ENCODE peak calls at places on chromosomes 16 and 17, in five cellular contexts. F is WTC11; U is CD4-positive, alpha-beta T cell; H is mesendoderm; D is GM03348. O is an unnamed sample.

GRCh38 chr16:89909777-89910716 is 8.6 kb upstream of the MC1R start:
- DNase-seq in F (peak; percentile 84), U (peak; percentile 67), H (peak; percentile 81), D (peak; percentile 91), O (peak; percentile 93)

GRCh38 chr16:31367875-31368274 is 12.9 kb downstream of the ITGAX start:
- DNase-seq in F (no peak), U (no peak), H (no peak), D (no peak), O (no peak)

GRCh38 chr16:12113581-12114375 is 137.2 kb downstream of the SNX29 start:
- DNase-seq in F (no peak), U (no peak), H (no peak), D (peak; percentile 79), O (no peak)

GRCh38 chr16:69930117-69930776 is 20.9 kb upstream of the CLEC18A start:
- DNase-seq in F (peak; percentile 71), U (peak; percentile 1), H (peak; percentile 76), D (peak; percentile 86), O (peak; percentile 80)

GRCh38 chr17:17140590-17140980 is 65.5 kb downstream of the PLD6 start:
- DNase-seq in F (no peak), U (no peak), H (peak; percentile 40), D (peak; percentile 82), O (no peak)

GRCh38 chr17:62671553-62671952 is 44.1 kb downstream of the MRC2 start:
- DNase-seq in F (no peak), U (no peak), H (no peak), D (no peak), O (peak; percentile 60)

GRCh38 chr16:50271148-50272041 is 5.0 kb downstream of the ADCY7 start:
- DNase-seq in F (no peak), U (no peak), H (no peak), D (no peak), O (no peak)

GRCh38 chr16:8735574-8735973 is 61.2 kb downstream of the ABAT start:
- DNase-seq in F (no peak), U (no peak), H (no peak), D (no peak), O (no peak)

O was measured in D341Med.